ENCODE peak calls at places on chromosomes 13 and 19, in six cellular contexts. N is body of pancreas, J is LNCaP clone FGC, C is mucosa of descending colon, Z is heart right ventricle, S is uterus. I is an unnamed sample.

GRCh38 chr13:52405767-52406494 is at the start of gene THSD1:
- DNase-seq in S (peak; percentile 52), N (peak; percentile 22), Z (peak; percentile 83), J (no peak), C (peak; percentile 51), I (peak; percentile 40)

GRCh38 chr13:51292000-51292550 is 47.4 kb upstream of the SERPINE3 start:
- DNase-seq in J (no peak), C (no peak), S (no peak), Z (no peak), N (no peak), I (peak; percentile 25)

GRCh38 chr13:27918041-27918917 is 1.5 kb upstream of the PDX1 start:
- DNase-seq in S (no peak), J (no peak), N (peak; percentile 70), Z (no peak), C (peak; percentile 22), I (no peak)

GRCh38 chr13:75789451-75790197 is 153.5 kb downstream of the LMO7 start:
- DNase-seq in C (no peak), N (no peak), J (no peak), S (no peak), Z (no peak), I (no peak)

GRCh38 chr19:13997637-13997962 is 8.5 kb downstream of the RFX1 start:
- DNase-seq in J (no peak), Z (no peak), S (no peak), N (no peak), C (no peak), I (no peak)

GRCh38 chr19:44517146-44517545 is 12.3 kb downstream of the CEACAM20 start:
- DNase-seq in N (no peak), C (no peak), S (no peak), J (no peak), Z (no peak), I (no peak)

GRCh38 chr19:1568320-1569019 is at the start of gene MEX3D:
- DNase-seq in N (peak; percentile 83), S (peak; percentile 75), J (no peak), Z (peak; percentile 74), C (peak; percentile 87), I (peak; percentile 64)

GRCh38 chr19:27997069-27997468 is 1215.9 kb downstream of the UQCRFS1 start:
- DNase-seq in N (no peak), Z (no peak), J (no peak), C (no peak), S (no peak), I (no peak)

GRCh38 chr13:51348069-51348967 is 8.8 kb downstream of the SERPINE3 start:
- DNase-seq in C (no peak), N (no peak), J (no peak), Z (no peak), S (no peak), I (no peak)

GRCh38 chr13:68810660-68811059 is 1297.0 kb upstream of the ATXN8OS start:
- DNase-seq in N (no peak), Z (no peak), C (no peak), J (no peak), S (no peak), I (no peak)

GRCh38 chr19:8304841-8305621 is 3.1 kb downstream of the CD320 start:
- DNase-seq in J (no peak), S (peak; percentile 17), C (peak; percentile 51), N (peak; percentile 17), Z (peak; percentile 4), I (no peak)

GRCh38 chr13:69468624-69469023 is 639.0 kb upstream of the ATXN8OS start:
- DNase-seq in C (no peak), Z (no peak), J (no peak), S (no peak), N (no peak), I (no peak)

GRCh38 chr19:9858766-9859165 is 23.6 kb downstream of the PIN1 start:
- DNase-seq in Z (no peak), N (no peak), C (no peak), S (no peak), J (no peak), I (no peak)

GRCh38 chr19:3061214-3062161 is 807 bp downstream of the TLE5 start:
- DNase-seq in J (no peak), N (no peak), C (peak; percentile 84), Z (peak; percentile 75), S (peak; percentile 77), I (peak; percentile 63)

GRCh38 chr13:109869312-109870237 is 83.2 kb upstream of the IRS2 start:
- DNase-seq in S (peak; percentile 80), Z (peak; percentile 80), N (peak; percentile 93), C (peak; percentile 82), J (no peak), I (peak; percentile 64)

DNA sequence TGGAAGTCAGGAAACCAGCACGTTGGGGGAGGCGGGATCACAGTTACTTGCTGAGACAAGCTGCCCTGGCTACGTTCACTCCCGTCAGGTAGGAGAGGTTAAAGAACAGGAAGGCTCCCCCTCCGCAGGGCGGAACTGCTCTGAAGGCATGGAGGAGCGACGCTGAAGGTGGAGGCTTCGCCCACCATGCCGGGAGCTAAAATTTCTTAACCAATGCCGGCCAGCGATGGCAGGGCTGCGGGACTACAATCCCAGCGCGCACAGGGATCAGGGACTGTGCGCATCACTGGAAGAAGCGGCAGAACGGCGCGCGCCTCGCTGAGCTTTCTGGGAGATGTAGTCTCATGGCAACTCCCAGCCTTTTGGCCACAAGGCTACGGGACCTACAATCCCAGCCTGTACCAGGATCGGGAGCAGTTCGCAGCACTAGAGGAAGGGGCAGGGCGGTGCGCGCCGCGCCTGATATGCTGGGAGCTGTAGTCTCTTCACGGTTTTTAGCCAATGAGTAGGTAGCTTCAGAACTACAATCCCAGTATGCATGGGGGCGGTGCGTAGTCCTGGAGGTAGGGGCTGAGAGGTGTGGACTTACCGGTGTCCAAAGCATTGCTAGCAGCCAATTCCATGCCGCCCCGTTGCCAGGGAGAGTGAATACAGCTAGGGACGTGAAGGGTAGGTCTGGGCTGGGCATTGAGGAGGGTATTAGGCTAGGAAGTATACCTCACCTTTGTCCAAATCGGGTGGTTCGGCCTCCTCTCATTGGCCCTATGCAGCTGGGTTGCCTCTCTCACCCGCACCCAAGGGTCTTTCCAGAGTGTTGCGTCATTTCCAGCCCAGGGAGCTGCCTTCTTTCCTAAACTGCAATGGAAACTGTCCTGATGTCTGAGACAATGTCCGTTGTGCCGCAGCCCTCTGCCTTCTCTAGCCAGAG is 12.8 kb upstream of the ZNF682 start:
- DNase-seq in C (peak; percentile 94), N (peak; percentile 98), Z (peak; percentile 95), S (peak; percentile 92), J (peak; percentile 99), I (peak; percentile 97)
- TF ChIP-seq CTCF in C (no peak), N (no peak), Z (no peak), S (no peak), J (no peak), I (no peak)

GRCh38 chr19:49130325-49130724 is 11.0 kb downstream of the PPFIA3 start:
- DNase-seq in N (no peak), J (no peak), C (no peak), S (no peak), Z (no peak), I (no peak)

GRCh38 chr19:49132974-49133609 is 13.7 kb downstream of the PPFIA3 start:
- DNase-seq in Z (no peak), S (no peak), N (no peak), C (peak; percentile 83), J (no peak), I (no peak)

GRCh38 chr19:49136771-49137171 is 17.4 kb downstream of the PPFIA3 start:
- DNase-seq in C (peak; percentile 69), Z (peak; percentile 79), J (no peak), S (no peak), N (no peak), I (peak; percentile 79)

GRCh38 chr19:49135686-49136085 is 16.3 kb downstream of the PPFIA3 start:
- DNase-seq in Z (no peak), N (no peak), S (no peak), C (no peak), J (no peak), I (no peak)

DNA sequence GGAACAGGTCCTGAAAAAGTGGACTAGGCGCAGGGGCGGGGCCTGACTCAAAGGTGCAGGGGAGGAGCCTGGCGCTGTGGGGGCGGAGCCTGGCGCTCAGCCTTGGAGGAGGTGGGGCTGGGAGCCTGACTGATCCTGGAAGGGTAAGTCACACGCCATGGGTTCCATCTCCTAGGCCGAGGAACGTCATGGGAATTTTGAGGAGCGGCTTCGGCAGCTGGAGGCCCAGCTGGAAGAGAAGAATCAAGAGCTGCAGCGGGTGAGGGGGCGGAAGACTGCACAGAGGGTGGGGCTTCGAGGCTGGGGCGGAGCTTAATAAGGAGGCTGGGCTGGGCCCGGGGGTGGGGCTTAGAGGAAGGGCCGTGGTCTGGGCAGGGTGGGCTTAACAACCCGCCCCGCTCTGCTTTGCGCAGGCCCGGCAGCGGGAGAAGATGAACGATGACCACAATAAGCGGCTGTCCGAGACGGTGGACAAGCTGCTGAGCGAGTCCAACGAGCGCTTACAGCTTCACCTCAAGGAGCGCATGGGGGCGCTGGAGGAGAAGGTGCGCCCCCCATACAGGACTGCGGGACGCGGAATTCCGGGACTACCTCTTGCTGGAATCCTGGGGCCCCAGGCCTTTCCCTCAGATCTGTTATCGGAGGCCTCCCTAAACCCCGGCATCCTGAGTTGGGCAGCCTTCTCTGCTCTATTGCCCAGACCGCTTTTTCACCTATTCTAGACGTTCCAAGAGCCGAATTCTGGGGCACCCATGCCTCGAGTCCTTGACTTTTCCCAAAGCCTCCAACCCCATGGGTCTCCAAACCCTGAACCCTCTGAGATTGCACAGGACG is 14.5 kb downstream of the PPFIA3 start:
- DNase-seq in N (peak; percentile 75), Z (peak; percentile 69), S (peak; percentile 64), J (no peak), C (peak; percentile 96), I (peak; percentile 63)
- H3K4me3 ChIP-seq in N (no peak overlapping the region), Z (peak overlapping the region; percentile 43), S (no peak overlapping the region), J (peak overlapping the region; percentile 50), C (no peak overlapping the region), I (peak overlapping the region; percentile 44)

DNA sequence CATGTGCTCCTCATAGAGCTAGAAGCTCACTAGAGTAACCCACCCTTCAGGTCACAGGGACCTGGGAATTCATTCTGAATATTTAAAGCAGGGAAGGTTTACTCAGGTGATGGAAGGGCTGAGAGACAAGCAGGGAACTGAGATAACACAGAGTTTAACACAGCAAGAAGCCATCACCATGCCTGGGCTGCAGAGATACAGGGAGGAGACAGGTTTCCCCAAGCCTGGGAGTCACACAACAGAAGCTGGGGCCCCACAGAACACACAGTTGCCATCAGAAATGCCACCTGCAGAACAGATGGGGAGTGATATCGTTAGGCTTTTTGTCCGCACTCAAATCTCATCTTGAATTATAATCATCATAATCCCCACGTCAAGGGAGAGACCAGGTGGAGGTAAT is 7.9 kb upstream of the CYSLTR2 start:
- DNase-seq in N (no peak), S (no peak), J (no peak), C (no peak), Z (no peak), I (no peak)
- TF ChIP-seq CTCF in N (no peak), S (no peak), J (no peak), C (no peak), Z (no peak), I (no peak)

DNA sequence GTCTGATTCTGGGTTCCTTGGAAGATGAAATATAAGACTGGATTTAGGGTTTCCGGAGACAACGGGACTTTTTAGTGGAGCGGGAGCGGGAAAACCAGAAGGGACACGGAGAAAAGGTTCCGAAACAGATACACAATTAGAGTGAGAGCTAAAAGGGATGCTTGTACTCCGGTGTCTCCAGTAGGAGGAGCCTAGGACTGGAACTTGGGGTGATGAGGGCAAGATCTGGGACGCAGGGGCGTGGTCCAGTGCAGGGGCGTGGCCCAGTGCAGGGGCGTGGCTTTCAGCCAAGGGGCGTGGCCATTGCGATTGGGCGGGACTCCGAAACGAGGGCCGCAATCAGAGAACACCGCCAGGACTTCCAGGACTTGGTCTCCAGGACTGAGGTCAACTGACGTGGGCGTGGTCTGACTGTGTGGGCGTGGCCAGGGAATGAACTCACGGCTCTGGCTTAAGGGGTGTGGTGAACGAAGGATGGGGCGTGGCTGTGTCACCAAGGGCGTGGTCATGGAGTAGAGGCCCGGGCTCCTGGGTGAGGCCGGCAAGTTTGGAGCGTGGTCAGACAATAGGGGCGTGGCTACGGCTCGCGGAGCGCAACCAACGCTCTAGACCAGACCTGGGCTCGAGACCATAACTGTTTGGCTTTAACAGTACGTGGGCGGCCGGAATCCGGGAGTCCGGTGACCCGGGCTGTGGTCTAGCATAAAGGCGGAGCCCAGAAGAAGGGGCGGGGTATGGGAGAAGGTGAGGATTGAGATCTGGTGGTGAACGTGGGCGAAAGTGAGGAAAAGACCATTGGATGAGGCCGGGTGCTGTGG is at the start of gene DKKL1:
- DNase-seq in C (peak; percentile 99), N (peak; percentile 100), Z (peak; percentile 99), S (peak; percentile 100), J (peak; percentile 96), I (peak; percentile 100)
- H3K4me3 ChIP-seq in C (no peak within 1 kb of the TSS), N (no peak within 1 kb of the TSS), Z (peak within 1 kb of the TSS; percentile 74), S (peak within 1 kb of the TSS; percentile 96), J (peak within 1 kb of the TSS; percentile 90), I (peak within 1 kb of the TSS; percentile 96)

I was measured in fibroblast of villous mesenchyme.